ENCODE peak calls at places on chromosome 15, in four cellular contexts. R is A549, U is HepG2, P is K562. S is an unnamed sample.

GRCh38 chr15:39455502-39455991 is 125.3 kb upstream of the THBS1 start:
- DNase-seq in P (peak; percentile 48), R (peak; percentile 40), U (peak; percentile 97), S (no peak)

GRCh38 chr15:90388462-90389182 is 580 bp downstream of the IQGAP1 start:
- DNase-seq in U (peak; percentile 17), R (peak; percentile 66), P (peak; percentile 80), S (peak; percentile 56)

GRCh38 chr15:29045717-29046116 is 159.9 kb downstream of the APBA2 start:
- DNase-seq in P (no peak), U (no peak), R (no peak), S (no peak)

GRCh38 chr15:71646767-71647478 is 163.4 kb upstream of the NR2E3 start:
- DNase-seq in P (no peak), R (no peak), U (no peak), S (no peak)

GRCh38 chr15:95887666-95888480 is 442.6 kb upstream of the NR2F2 start:
- DNase-seq in P (no peak), U (no peak), R (no peak), S (no peak)

GRCh38 chr15:35885870-35886269 is 339.9 kb upstream of the DPH6 start:
- DNase-seq in U (no peak), R (no peak), P (no peak), S (no peak)

GRCh38 chr15:64763874-64764273 is 11.5 kb downstream of the RBPMS2 start:
- DNase-seq in U (no peak), P (no peak), R (no peak), S (no peak)

GRCh38 chr15:75177360-75178071 is 24.2 kb upstream of the C15orf39 start:
- DNase-seq in R (no peak), U (no peak), P (no peak), S (no peak)

GRCh38 chr15:96359772-96360498 is 29.4 kb downstream of the NR2F2 start:
- DNase-seq in P (no peak), R (no peak), U (no peak), S (no peak)

GRCh38 chr15:50363612-50364011 is 8.6 kb upstream of the GABPB1 start:
- DNase-seq in P (no peak), U (no peak), R (no peak), S (no peak)

GRCh38 chr15:73344051-73344450 is 24.7 kb downstream of the HCN4 start:
- DNase-seq in P (no peak), R (no peak), U (no peak), S (no peak)

GRCh38 chr15:95857124-95857757 is 473.3 kb upstream of the NR2F2 start:
- DNase-seq in R (no peak), U (no peak), P (no peak), S (no peak)

GRCh38 chr15:36371509-36371908 is 207.9 kb upstream of the CDIN1 start:
- DNase-seq in P (no peak), U (no peak), R (no peak), S (no peak)

GRCh38 chr15:40959331-40960141 is 6.3 kb downstream of the CHAC1 start:
- DNase-seq in R (no peak), P (no peak), U (no peak), S (peak; percentile 50)

GRCh38 chr15:74742422-74742821 is 6.2 kb upstream of the CYP1A2 start:
- DNase-seq in P (no peak), U (no peak), R (no peak), S (no peak)

GRCh38 chr15:73683624-73684536 is at the start of gene CD276:
- DNase-seq in R (peak; percentile 47), U (peak; percentile 61), P (peak; percentile 86), S (peak; percentile 80)

GRCh38 chr15:72758195-72758594 is 25.4 kb downstream of the ADPGK start:
- DNase-seq in R (peak; percentile 19), U (no peak), P (no peak), S (no peak)

GRCh38 chr15:78225783-78226541 is 8.4 kb downstream of the ACSBG1 start:
- DNase-seq in P (no peak), U (no peak), R (no peak), S (no peak)
- TF ChIP-seq NR3C1 in P (no peak), U (no peak), R (no peak), S (no peak)

GRCh38 chr15:69398541-69398940 is 15.6 kb upstream of the KIF23 start:
- DNase-seq in R (no peak), P (no peak), U (no peak), S (no peak)
- TF ChIP-seq HMGXB4 in R (no peak), P (no peak), U (no peak), S (no peak)

GRCh38 chr15:101320501-101321052 is 25.5 kb upstream of the SNRPA1 start:
- DNase-seq in R (no peak), P (no peak), U (no peak), S (peak; percentile 64)
- TF ChIP-seq NR3C1 in R (no peak), P (no peak), U (no peak), S (no peak)

GRCh38 chr15:101307048-101307896 is 12.2 kb upstream of the SNRPA1 start:
- DNase-seq in U (no peak), R (no peak), P (no peak), S (no peak)
- TF ChIP-seq HMGXB4 in U (no peak), R (no peak), P (no peak), S (no peak)

DNA sequence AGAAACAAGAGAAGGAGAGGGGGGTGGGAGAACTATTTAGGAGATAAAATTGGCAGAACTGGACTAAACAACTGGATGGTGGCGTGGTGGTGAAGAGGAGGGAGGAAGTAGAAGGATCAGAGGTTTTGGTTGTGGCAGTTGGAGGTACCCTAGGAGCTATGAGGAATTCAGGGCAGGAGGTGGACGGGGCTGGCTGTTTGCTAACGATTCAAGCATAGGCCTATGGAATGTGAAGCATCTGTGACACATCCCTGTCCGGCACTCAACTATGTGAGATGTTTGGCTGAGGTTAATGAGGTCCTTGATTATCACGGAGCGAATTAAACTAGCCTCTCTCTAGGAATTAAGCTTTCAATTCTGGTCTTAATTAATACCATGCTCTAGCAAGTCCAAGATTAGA is 13.5 kb downstream of the TARS3 start:
- DNase-seq in R (peak; percentile 39), P (no peak), U (peak; percentile 10), S (no peak)
- TF ChIP-seq NR3C1 in R (no peak), P (no peak), U (no peak), S (no peak)

GRCh38 chr15:63729115-63729884 is 104.4 kb downstream of the HERC1 start:
- DNase-seq in P (no peak), R (no peak), U (no peak), S (no peak)
- TF ChIP-seq HMGXB4 in P (no peak), R (no peak), U (no peak), S (no peak)

S was measured in WTC11.